ENCODE peak calls at places on chromosomes 16 and 17, in nine cellular contexts. One of them, this sample, is unnamed.

GRCh38 chr17:72119963-72120877 is 600 bp upstream of the SOX9 start:
- DNase-seq in cardiac fibroblast: peak; percentile 76
- DNase-seq in NCI-H526 treated with DMSO at 0.1 percent for 48 hours: peak; percentile 88
- DNase-seq in Right ventricle myocardium superior: peak; percentile 65
- DNase-seq in substantia nigra: peak; percentile 64
- DNase-seq in caudate nucleus: no peak
- DNase-seq in type B pancreatic cell: no peak
- DNase-seq in left ventricle myocardium superior: peak; percentile 73
- DNase-seq in stimulated activated naive CD4-positive, alpha-beta T cell: no peak
- DNase-seq in this sample: peak; percentile 66

GRCh38 chr17:81246679-81247338 is 7.7 kb downstream of the NDUFAF8 start:
- DNase-seq in cardiac fibroblast: no peak
- DNase-seq in NCI-H526 treated with DMSO at 0.1 percent for 48 hours: no peak
- DNase-seq in Right ventricle myocardium superior: peak; percentile 30
- DNase-seq in substantia nigra: no peak
- DNase-seq in caudate nucleus: no peak
- DNase-seq in type B pancreatic cell: no peak
- DNase-seq in left ventricle myocardium superior: peak; percentile 25
- DNase-seq in stimulated activated naive CD4-positive, alpha-beta T cell: no peak
- DNase-seq in this sample: no peak

GRCh38 chr16:70789231-70789926 is 11.6 kb downstream of the VAC14 start:
- DNase-seq in cardiac fibroblast: peak; percentile 76
- DNase-seq in NCI-H526 treated with DMSO at 0.1 percent for 48 hours: no peak
- DNase-seq in Right ventricle myocardium superior: peak; percentile 61
- DNase-seq in substantia nigra: no peak
- DNase-seq in caudate nucleus: no peak
- DNase-seq in type B pancreatic cell: no peak
- DNase-seq in left ventricle myocardium superior: peak; percentile 64
- DNase-seq in stimulated activated naive CD4-positive, alpha-beta T cell: no peak
- DNase-seq in this sample: peak; percentile 57

GRCh38 chr16:65601781-65602180 is 479.9 kb upstream of the CDH11 start:
- DNase-seq in cardiac fibroblast: peak; percentile 31
- DNase-seq in NCI-H526 treated with DMSO at 0.1 percent for 48 hours: no peak
- DNase-seq in Right ventricle myocardium superior: no peak
- DNase-seq in substantia nigra: no peak
- DNase-seq in caudate nucleus: no peak
- DNase-seq in type B pancreatic cell: no peak
- DNase-seq in left ventricle myocardium superior: no peak
- DNase-seq in stimulated activated naive CD4-positive, alpha-beta T cell: no peak
- DNase-seq in this sample: no peak

GRCh38 chr17:7774037-7774659 is 56.6 kb downstream of the DNAH2 start:
- DNase-seq in cardiac fibroblast: peak; percentile 74
- DNase-seq in NCI-H526 treated with DMSO at 0.1 percent for 48 hours: no peak
- DNase-seq in Right ventricle myocardium superior: no peak
- DNase-seq in substantia nigra: no peak
- DNase-seq in caudate nucleus: no peak
- DNase-seq in type B pancreatic cell: no peak
- DNase-seq in left ventricle myocardium superior: no peak
- DNase-seq in stimulated activated naive CD4-positive, alpha-beta T cell: no peak
- DNase-seq in this sample: no peak

GRCh38 chr16:10944249-10945064 is at the start of gene CLEC16A:
- DNase-seq in cardiac fibroblast: peak; percentile 98
- DNase-seq in NCI-H526 treated with DMSO at 0.1 percent for 48 hours: peak; percentile 96
- DNase-seq in Right ventricle myocardium superior: peak; percentile 99
- DNase-seq in substantia nigra: peak; percentile 99
- DNase-seq in caudate nucleus: peak; percentile 97
- DNase-seq in type B pancreatic cell: peak; percentile 97
- DNase-seq in left ventricle myocardium superior: peak; percentile 99
- DNase-seq in stimulated activated naive CD4-positive, alpha-beta T cell: peak; percentile 91
- DNase-seq in this sample: peak; percentile 97

GRCh38 chr17:75652934-75653549 is 13.9 kb downstream of the RECQL5 start:
- DNase-seq in cardiac fibroblast: peak; percentile 42
- DNase-seq in NCI-H526 treated with DMSO at 0.1 percent for 48 hours: no peak
- DNase-seq in Right ventricle myocardium superior: no peak
- DNase-seq in substantia nigra: no peak
- DNase-seq in caudate nucleus: no peak
- DNase-seq in type B pancreatic cell: no peak
- DNase-seq in left ventricle myocardium superior: no peak
- DNase-seq in stimulated activated naive CD4-positive, alpha-beta T cell: no peak
- DNase-seq in this sample: peak; percentile 61

GRCh38 chr16:28319476-28320022 is 27.2 kb downstream of the SBK1 start:
- DNase-seq in cardiac fibroblast: no peak
- DNase-seq in NCI-H526 treated with DMSO at 0.1 percent for 48 hours: no peak
- DNase-seq in Right ventricle myocardium superior: no peak
- DNase-seq in substantia nigra: no peak
- DNase-seq in caudate nucleus: no peak
- DNase-seq in type B pancreatic cell: no peak
- DNase-seq in left ventricle myocardium superior: no peak
- DNase-seq in stimulated activated naive CD4-positive, alpha-beta T cell: no peak
- DNase-seq in this sample: no peak

GRCh38 chr17:5000237-5000639 is 2.5 kb downstream of the KIF1C start:
- DNase-seq in cardiac fibroblast: peak; percentile 56
- DNase-seq in NCI-H526 treated with DMSO at 0.1 percent for 48 hours: no peak
- DNase-seq in Right ventricle myocardium superior: peak; percentile 92
- DNase-seq in substantia nigra: no peak
- DNase-seq in caudate nucleus: no peak
- DNase-seq in type B pancreatic cell: no peak
- DNase-seq in left ventricle myocardium superior: peak; percentile 93
- DNase-seq in stimulated activated naive CD4-positive, alpha-beta T cell: no peak
- DNase-seq in this sample: no peak

GRCh38 chr16:55207679-55208294 is 116.2 kb upstream of the IRX6 start:
- DNase-seq in cardiac fibroblast: no peak
- DNase-seq in NCI-H526 treated with DMSO at 0.1 percent for 48 hours: no peak
- DNase-seq in Right ventricle myocardium superior: no peak
- DNase-seq in substantia nigra: peak; percentile 0
- DNase-seq in caudate nucleus: no peak
- DNase-seq in type B pancreatic cell: no peak
- DNase-seq in left ventricle myocardium superior: no peak
- DNase-seq in stimulated activated naive CD4-positive, alpha-beta T cell: no peak
- DNase-seq in this sample: no peak

GRCh38 chr17:30565073-30565935 is 88.1 kb downstream of the GOSR1 start:
- DNase-seq in cardiac fibroblast: no peak
- DNase-seq in NCI-H526 treated with DMSO at 0.1 percent for 48 hours: no peak
- DNase-seq in Right ventricle myocardium superior: no peak
- DNase-seq in substantia nigra: no peak
- DNase-seq in caudate nucleus: no peak
- DNase-seq in type B pancreatic cell: no peak
- DNase-seq in left ventricle myocardium superior: no peak
- DNase-seq in stimulated activated naive CD4-positive, alpha-beta T cell: no peak
- DNase-seq in this sample: no peak

GRCh38 chr16:48081656-48082055 is 74.1 kb downstream of the ABCC12 start:
- DNase-seq in cardiac fibroblast: peak; percentile 54
- DNase-seq in NCI-H526 treated with DMSO at 0.1 percent for 48 hours: no peak
- DNase-seq in Right ventricle myocardium superior: no peak
- DNase-seq in substantia nigra: no peak
- DNase-seq in caudate nucleus: no peak
- DNase-seq in type B pancreatic cell: no peak
- DNase-seq in left ventricle myocardium superior: no peak
- DNase-seq in stimulated activated naive CD4-positive, alpha-beta T cell: no peak
- DNase-seq in this sample: no peak

GRCh38 chr17:58786586-58787295 is 31.1 kb downstream of the PPM1E start:
- DNase-seq in cardiac fibroblast: peak; percentile 85
- DNase-seq in NCI-H526 treated with DMSO at 0.1 percent for 48 hours: no peak
- DNase-seq in Right ventricle myocardium superior: no peak
- DNase-seq in substantia nigra: no peak
- DNase-seq in caudate nucleus: no peak
- DNase-seq in type B pancreatic cell: no peak
- DNase-seq in left ventricle myocardium superior: no peak
- DNase-seq in stimulated activated naive CD4-positive, alpha-beta T cell: no peak
- DNase-seq in this sample: no peak

GRCh38 chr17:60524463-60525346 is 1.3 kb downstream of the APPBP2 start:
- DNase-seq in cardiac fibroblast: peak; percentile 24
- DNase-seq in NCI-H526 treated with DMSO at 0.1 percent for 48 hours: peak; percentile 31
- DNase-seq in Right ventricle myocardium superior: no peak
- DNase-seq in substantia nigra: no peak
- DNase-seq in caudate nucleus: no peak
- DNase-seq in type B pancreatic cell: no peak
- DNase-seq in left ventricle myocardium superior: no peak
- DNase-seq in stimulated activated naive CD4-positive, alpha-beta T cell: no peak
- DNase-seq in this sample: no peak

GRCh38 chr16:22117666-22118065 is 25.3 kb downstream of the VWA3A start:
- DNase-seq in cardiac fibroblast: no peak
- DNase-seq in NCI-H526 treated with DMSO at 0.1 percent for 48 hours: no peak
- DNase-seq in Right ventricle myocardium superior: no peak
- DNase-seq in substantia nigra: no peak
- DNase-seq in caudate nucleus: no peak
- DNase-seq in type B pancreatic cell: no peak
- DNase-seq in left ventricle myocardium superior: no peak
- DNase-seq in stimulated activated naive CD4-positive, alpha-beta T cell: no peak
- DNase-seq in this sample: no peak

GRCh38 chr16:25217119-25217511 is 368 bp downstream of the AQP8 start:
- DNase-seq in cardiac fibroblast: no peak
- DNase-seq in NCI-H526 treated with DMSO at 0.1 percent for 48 hours: no peak
- DNase-seq in Right ventricle myocardium superior: no peak
- DNase-seq in substantia nigra: no peak
- DNase-seq in caudate nucleus: no peak
- DNase-seq in type B pancreatic cell: no peak
- DNase-seq in left ventricle myocardium superior: no peak
- DNase-seq in stimulated activated naive CD4-positive, alpha-beta T cell: no peak
- DNase-seq in this sample: no peak

GRCh38 chr17:78148286-78149016 is 2.3 kb downstream of the C17orf99 start:
- DNase-seq in cardiac fibroblast: no peak
- DNase-seq in NCI-H526 treated with DMSO at 0.1 percent for 48 hours: no peak
- DNase-seq in Right ventricle myocardium superior: no peak
- DNase-seq in substantia nigra: no peak
- DNase-seq in caudate nucleus: no peak
- DNase-seq in type B pancreatic cell: no peak
- DNase-seq in left ventricle myocardium superior: no peak
- DNase-seq in stimulated activated naive CD4-positive, alpha-beta T cell: no peak
- DNase-seq in this sample: no peak

GRCh38 chr17:5702951-5703510 is 118.7 kb upstream of the NLRP1 start:
- DNase-seq in cardiac fibroblast: no peak
- DNase-seq in NCI-H526 treated with DMSO at 0.1 percent for 48 hours: no peak
- DNase-seq in Right ventricle myocardium superior: no peak
- DNase-seq in substantia nigra: no peak
- DNase-seq in caudate nucleus: no peak
- DNase-seq in type B pancreatic cell: peak; percentile 52
- DNase-seq in left ventricle myocardium superior: no peak
- DNase-seq in stimulated activated naive CD4-positive, alpha-beta T cell: no peak
- DNase-seq in this sample: no peak

GRCh38 chr17:43983515-43984411 is 20.7 kb upstream of the NAGS start:
- DNase-seq in cardiac fibroblast: no peak
- DNase-seq in NCI-H526 treated with DMSO at 0.1 percent for 48 hours: no peak
- DNase-seq in Right ventricle myocardium superior: peak; percentile 44
- DNase-seq in substantia nigra: no peak
- DNase-seq in caudate nucleus: no peak
- DNase-seq in type B pancreatic cell: no peak
- DNase-seq in left ventricle myocardium superior: peak; percentile 40
- DNase-seq in stimulated activated naive CD4-positive, alpha-beta T cell: no peak
- DNase-seq in this sample: peak; percentile 75

GRCh38 chr17:78144736-78145641 is 1.2 kb upstream of the C17orf99 start:
- DNase-seq in cardiac fibroblast: no peak
- DNase-seq in NCI-H526 treated with DMSO at 0.1 percent for 48 hours: no peak
- DNase-seq in Right ventricle myocardium superior: peak; percentile 72
- DNase-seq in substantia nigra: peak; percentile 55
- DNase-seq in caudate nucleus: peak; percentile 45
- DNase-seq in type B pancreatic cell: no peak
- DNase-seq in left ventricle myocardium superior: peak; percentile 74
- DNase-seq in stimulated activated naive CD4-positive, alpha-beta T cell: no peak
- DNase-seq in this sample: no peak

GRCh38 chr17:79852748-79853147 is 13.5 kb upstream of the CBX4 start:
- DNase-seq in cardiac fibroblast: peak; percentile 30
- DNase-seq in NCI-H526 treated with DMSO at 0.1 percent for 48 hours: no peak
- DNase-seq in Right ventricle myocardium superior: no peak
- DNase-seq in substantia nigra: no peak
- DNase-seq in caudate nucleus: no peak
- DNase-seq in type B pancreatic cell: no peak
- DNase-seq in left ventricle myocardium superior: no peak
- DNase-seq in stimulated activated naive CD4-positive, alpha-beta T cell: no peak
- DNase-seq in this sample: no peak

GRCh38 chr17:79950711-79951110 is 85.0 kb downstream of the TBC1D16 start:
- DNase-seq in cardiac fibroblast: no peak
- DNase-seq in NCI-H526 treated with DMSO at 0.1 percent for 48 hours: peak; percentile 77
- DNase-seq in Right ventricle myocardium superior: no peak
- DNase-seq in substantia nigra: peak; percentile 71
- DNase-seq in caudate nucleus: peak; percentile 49
- DNase-seq in type B pancreatic cell: peak; percentile 74
- DNase-seq in left ventricle myocardium superior: no peak
- DNase-seq in stimulated activated naive CD4-positive, alpha-beta T cell: no peak
- DNase-seq in this sample: no peak

GRCh38 chr17:50360716-50361115 is 12.3 kb downstream of the MRPL27 start:
- DNase-seq in cardiac fibroblast: no peak
- DNase-seq in NCI-H526 treated with DMSO at 0.1 percent for 48 hours: no peak
- DNase-seq in Right ventricle myocardium superior: no peak
- DNase-seq in substantia nigra: no peak
- DNase-seq in caudate nucleus: no peak
- DNase-seq in type B pancreatic cell: no peak
- DNase-seq in left ventricle myocardium superior: no peak
- DNase-seq in stimulated activated naive CD4-positive, alpha-beta T cell: no peak
- DNase-seq in this sample: no peak

GRCh38 chr17:32819787-32820186 is 57.1 kb downstream of the MYO1D start:
- DNase-seq in cardiac fibroblast: no peak
- DNase-seq in NCI-H526 treated with DMSO at 0.1 percent for 48 hours: no peak
- DNase-seq in Right ventricle myocardium superior: no peak
- DNase-seq in substantia nigra: no peak
- DNase-seq in caudate nucleus: no peak
- DNase-seq in type B pancreatic cell: no peak
- DNase-seq in left ventricle myocardium superior: no peak
- DNase-seq in stimulated activated naive CD4-positive, alpha-beta T cell: no peak
- DNase-seq in this sample: no peak

GRCh38 chr16:63473710-63474109 is 1437.5 kb upstream of the CDH8 start:
- DNase-seq in cardiac fibroblast: no peak
- DNase-seq in NCI-H526 treated with DMSO at 0.1 percent for 48 hours: no peak
- DNase-seq in Right ventricle myocardium superior: no peak
- DNase-seq in substantia nigra: no peak
- DNase-seq in caudate nucleus: no peak
- DNase-seq in type B pancreatic cell: no peak
- DNase-seq in left ventricle myocardium superior: no peak
- DNase-seq in stimulated activated naive CD4-positive, alpha-beta T cell: no peak
- DNase-seq in this sample: no peak

GRCh38 chr17:64028874-64029464 is 8.5 kb upstream of the ICAM2 start:
- DNase-seq in cardiac fibroblast: peak; percentile 76
- DNase-seq in NCI-H526 treated with DMSO at 0.1 percent for 48 hours: no peak
- DNase-seq in Right ventricle myocardium superior: peak; percentile 63
- DNase-seq in substantia nigra: peak; percentile 50
- DNase-seq in caudate nucleus: no peak
- DNase-seq in type B pancreatic cell: peak; percentile 67
- DNase-seq in left ventricle myocardium superior: peak; percentile 61
- DNase-seq in stimulated activated naive CD4-positive, alpha-beta T cell: peak; percentile 30
- DNase-seq in this sample: peak; percentile 60

GRCh38 chr17:47694818-47695663 is 1.1 kb downstream of the TBKBP1 start:
- DNase-seq in cardiac fibroblast: peak; percentile 66
- DNase-seq in NCI-H526 treated with DMSO at 0.1 percent for 48 hours: no peak
- DNase-seq in Right ventricle myocardium superior: peak; percentile 87
- DNase-seq in substantia nigra: peak; percentile 26
- DNase-seq in caudate nucleus: no peak
- DNase-seq in type B pancreatic cell: no peak
- DNase-seq in left ventricle myocardium superior: peak; percentile 82
- DNase-seq in stimulated activated naive CD4-positive, alpha-beta T cell: peak; percentile 8
- DNase-seq in this sample: peak; percentile 53

GRCh38 chr17:19024101-19025078 is 19.8 kb upstream of the FAM83G start:
- DNase-seq in cardiac fibroblast: no peak
- DNase-seq in NCI-H526 treated with DMSO at 0.1 percent for 48 hours: no peak
- DNase-seq in Right ventricle myocardium superior: peak; percentile 19
- DNase-seq in substantia nigra: no peak
- DNase-seq in caudate nucleus: no peak
- DNase-seq in type B pancreatic cell: no peak
- DNase-seq in left ventricle myocardium superior: peak; percentile 15
- DNase-seq in stimulated activated naive CD4-positive, alpha-beta T cell: peak; percentile 17
- DNase-seq in this sample: peak; percentile 0

GRCh38 chr17:81573794-81574642 is 21.9 kb upstream of the FAAP100 start:
- DNase-seq in cardiac fibroblast: no peak
- DNase-seq in NCI-H526 treated with DMSO at 0.1 percent for 48 hours: no peak
- DNase-seq in Right ventricle myocardium superior: no peak
- DNase-seq in substantia nigra: no peak
- DNase-seq in caudate nucleus: no peak
- DNase-seq in type B pancreatic cell: no peak
- DNase-seq in left ventricle myocardium superior: no peak
- DNase-seq in stimulated activated naive CD4-positive, alpha-beta T cell: no peak
- DNase-seq in this sample: peak; percentile 28

GRCh38 chr17:49224198-49224996 is 6.2 kb downstream of the PHOSPHO1 start:
- DNase-seq in cardiac fibroblast: no peak
- DNase-seq in NCI-H526 treated with DMSO at 0.1 percent for 48 hours: peak; percentile 14
- DNase-seq in Right ventricle myocardium superior: peak; percentile 63
- DNase-seq in substantia nigra: no peak
- DNase-seq in caudate nucleus: no peak
- DNase-seq in type B pancreatic cell: no peak
- DNase-seq in left ventricle myocardium superior: peak; percentile 51
- DNase-seq in stimulated activated naive CD4-positive, alpha-beta T cell: peak; percentile 33
- DNase-seq in this sample: peak; percentile 58

GRCh38 chr16:19143241-19143640 is 24.8 kb upstream of the SYT17 start:
- DNase-seq in cardiac fibroblast: no peak
- DNase-seq in NCI-H526 treated with DMSO at 0.1 percent for 48 hours: no peak
- DNase-seq in Right ventricle myocardium superior: no peak
- DNase-seq in substantia nigra: no peak
- DNase-seq in caudate nucleus: no peak
- DNase-seq in type B pancreatic cell: no peak
- DNase-seq in left ventricle myocardium superior: no peak
- DNase-seq in stimulated activated naive CD4-positive, alpha-beta T cell: no peak
- DNase-seq in this sample: no peak